ENCODE peak calls at places on chromosome 3, in ten cellular contexts. X is cardiac muscle cell, C is lower leg skin, E is pancreas, W is GM06990, U is choroid plexus epithelial cell, B is colonic mucosa, Y is heart left ventricle, N is epithelial cell of proximal tubule, F is fibroblast of pulmonary artery. P is an unnamed sample.
A peak's percentile ranks its signal among the peaks of the same experiment; 100 is the strongest.

GRCh38 chr3:22980346-22980745 is 222.8 kb upstream of the UBE2E2 start:
- DNase-seq in N (no peak), E (no peak), F (peak; percentile 85), C (no peak), X (peak; percentile 65), U (peak; percentile 82), Y (no peak), W (no peak), B (no peak), P (no peak)

GRCh38 chr3:114624676-114625181 is 330.9 kb downstream of the TIGIT start:
- DNase-seq in E (peak; percentile 80), W (no peak), N (peak; percentile 96), B (peak; percentile 58), F (peak; percentile 98), U (peak; percentile 99), X (no peak), Y (peak; percentile 93), C (peak; percentile 96), P (peak; percentile 96)

GRCh38 chr3:197542741-197543454 is 12.9 kb downstream of the BDH1 start:
- DNase-seq in N (no peak), B (no peak), W (no peak), C (peak; percentile 87), X (no peak), Y (no peak), F (no peak), U (no peak), E (no peak), P (no peak)

GRCh38 chr3:11143476-11143875 is 10.8 kb upstream of the HRH1 start:
- DNase-seq in C (peak; percentile 46), F (peak; percentile 13), Y (no peak), U (no peak), N (no peak), W (no peak), X (no peak), E (no peak), B (no peak), P (no peak)

GRCh38 chr3:150547045-150547753 is 612 bp downstream of the EIF2A start:
- DNase-seq in F (peak; percentile 29), B (no peak), W (no peak), U (peak; percentile 15), X (no peak), N (no peak), E (no peak), C (no peak), Y (no peak), P (no peak)

GRCh38 chr3:64995857-64996564 is 308.2 kb upstream of the ADAMTS9 start:
- DNase-seq in B (no peak), F (peak; percentile 67), Y (no peak), X (peak; percentile 9), W (peak; percentile 9), U (peak; percentile 84), E (no peak), C (no peak), N (no peak), P (no peak)

GRCh38 chr3:195558602-195559001 is 15.5 kb upstream of the PPP1R2 start:
- DNase-seq in Y (no peak), W (no peak), C (no peak), B (peak; percentile 76), N (no peak), U (peak; percentile 86), E (no peak), F (peak; percentile 69), X (peak; percentile 63), P (no peak)

GRCh38 chr3:134526319-134526718 is 40.5 kb downstream of the CEP63 start:
- DNase-seq in Y (no peak), X (no peak), B (no peak), C (no peak), F (no peak), U (peak; percentile 41), N (no peak), E (no peak), W (no peak), P (no peak)

GRCh38 chr3:133855772-133856171 is 39.9 kb downstream of the RAB6B start:
- DNase-seq in U (peak; percentile 13), N (no peak), E (no peak), F (peak; percentile 12), W (no peak), C (peak; percentile 34), X (no peak), Y (peak; percentile 6), B (no peak), P (no peak)

GRCh38 chr3:60756231-60756630 is 495.0 kb downstream of the FHIT start:
- DNase-seq in B (no peak), N (no peak), C (no peak), E (no peak), Y (no peak), X (peak; percentile 17), F (no peak), U (no peak), W (no peak), P (peak; percentile 15)

GRCh38 chr3:38461086-38461390 is 7.3 kb downstream of the ACVR2B start:
- DNase-seq in W (no peak), X (no peak), Y (no peak), F (no peak), B (no peak), U (no peak), E (no peak), N (no peak), C (peak; percentile 72), P (no peak)

GRCh38 chr3:59245300-59245878 is 195.6 kb upstream of the CFAP20DC start:
- DNase-seq in W (no peak), B (no peak), Y (no peak), E (no peak), X (no peak), N (no peak), C (no peak), U (no peak), F (peak; percentile 16), P (no peak)
- H3K4me3 ChIP-seq in W (no peak overlapping the region), B (no peak overlapping the region), Y (no peak overlapping the region), E (no peak overlapping the region), X (no peak overlapping the region), N (no peak overlapping the region), C (no peak overlapping the region), U (no peak overlapping the region), F (no peak overlapping the region), P (no peak overlapping the region)

DNA sequence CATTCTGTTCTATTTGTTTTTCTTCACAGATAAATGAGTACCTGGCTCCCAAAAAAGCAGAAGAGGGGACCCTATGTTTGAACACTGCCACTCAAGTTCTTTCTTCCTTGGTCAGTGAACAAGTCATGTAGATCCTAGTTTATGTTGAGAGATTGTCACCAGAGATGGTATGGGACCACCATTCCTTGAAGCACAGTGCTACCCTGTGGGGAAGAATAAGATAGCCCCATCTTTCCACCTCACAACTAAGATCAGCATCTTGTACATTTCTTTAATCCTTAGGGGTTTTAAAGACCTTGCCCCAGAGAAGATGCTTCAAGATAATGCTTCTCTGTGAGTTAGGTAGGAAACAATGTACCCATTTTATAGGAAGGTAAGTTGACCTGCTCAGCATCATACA is 233.5 kb upstream of the WNT5A start:
- DNase-seq in F (peak; percentile 22), E (no peak), N (no peak), B (no peak), X (no peak), U (peak; percentile 85), C (no peak), Y (no peak), W (no peak), P (peak; percentile 53)
- TF ChIP-seq CTCF in F (peak; percentile 3), E (no peak), N (peak; percentile 43), B (no peak), X (no peak), U (peak; percentile 66), C (no peak), Y (no peak), W (peak; percentile 50), P (peak; percentile 48)

GRCh38 chr3:188052229-188052965 is 101.6 kb upstream of the LPP start:
- DNase-seq in U (peak; percentile 72), E (peak; percentile 46), N (no peak), X (peak; percentile 36), F (peak; percentile 84), Y (peak; percentile 84), C (peak; percentile 86), W (no peak), B (peak; percentile 57), P (no peak)
- H3K4me3 ChIP-seq in U (no peak overlapping the region), E (no peak overlapping the region), N (no peak overlapping the region), X (no peak overlapping the region), F (no peak overlapping the region), Y (peak overlapping the region; percentile 17), C (no peak overlapping the region), W (no peak overlapping the region), B (no peak overlapping the region), P (no peak overlapping the region)

DNA sequence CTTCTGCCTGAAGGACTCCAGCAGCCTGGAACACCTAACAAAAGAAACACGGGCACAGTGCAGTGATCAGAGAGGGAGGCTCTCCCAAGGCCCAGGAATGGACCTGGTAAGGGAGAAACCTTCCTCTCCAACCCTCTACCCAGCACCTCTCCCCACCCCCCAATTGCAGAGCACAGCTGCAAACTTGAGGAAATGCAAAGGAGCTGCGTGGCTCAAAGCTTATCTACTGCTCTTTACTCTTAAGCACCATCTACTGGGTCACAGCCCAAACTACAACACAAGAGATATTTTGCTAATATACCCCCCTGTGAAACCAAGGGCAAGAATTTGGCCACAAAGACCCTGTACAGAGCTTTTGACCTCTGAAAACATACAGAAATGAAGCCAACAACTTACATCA is 328.3 kb downstream of the OXSM start:
- DNase-seq in X (peak; percentile 13), B (no peak), C (no peak), F (no peak), Y (no peak), U (peak; percentile 2), W (no peak), E (no peak), N (no peak), P (no peak)
- TF ChIP-seq CTCF in X (no peak), B (no peak), C (no peak), F (no peak), Y (peak; percentile 34), U (no peak), W (peak; percentile 40), E (no peak), N (peak; percentile 74), P (no peak)

GRCh38 chr3:9099711-9100110 is 136.4 kb upstream of the RAD18 start:
- DNase-seq in W (no peak), C (peak; percentile 59), Y (no peak), X (no peak), F (no peak), N (no peak), U (no peak), B (no peak), E (no peak), P (no peak)
- H3K4me3 ChIP-seq in W (no peak overlapping the region), C (no peak overlapping the region), Y (no peak overlapping the region), X (no peak overlapping the region), F (no peak overlapping the region), N (no peak overlapping the region), U (no peak overlapping the region), B (no peak overlapping the region), E (no peak overlapping the region), P (no peak overlapping the region)

DNA sequence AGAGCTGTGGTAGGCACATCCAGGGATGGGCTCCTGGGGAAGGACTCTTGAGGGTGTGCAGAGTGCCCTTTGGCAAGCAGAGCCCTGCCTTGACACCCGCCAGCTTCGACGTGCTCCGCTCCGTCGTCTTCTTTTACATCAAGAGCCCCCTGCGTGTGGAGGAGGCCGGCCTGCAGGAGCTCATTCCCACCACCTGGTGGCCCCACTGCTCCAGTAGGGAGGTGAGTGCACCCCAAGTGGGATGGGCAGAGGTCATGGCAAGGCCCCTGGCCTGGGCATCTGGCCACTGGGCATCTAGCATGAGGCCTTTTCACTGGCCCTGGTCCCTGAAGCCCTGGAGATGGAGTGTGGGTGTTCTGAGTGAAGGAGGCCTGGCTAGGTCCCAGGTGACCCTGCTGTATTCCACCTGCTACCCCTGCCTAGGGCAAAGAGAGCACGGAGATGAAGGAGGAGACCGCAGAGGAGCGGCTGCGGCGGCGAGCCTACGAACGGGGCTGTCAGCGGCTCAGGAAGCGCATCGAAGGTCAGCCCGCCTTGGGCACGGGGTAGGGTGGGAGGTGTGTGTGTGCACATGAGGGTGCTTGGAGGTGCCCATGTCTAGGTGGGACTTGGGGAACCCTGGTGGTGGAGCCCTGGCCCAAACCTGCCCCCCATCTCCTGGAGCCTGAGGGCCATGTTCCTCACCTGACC is 12.2 kb downstream of the RNF123 start:
- DNase-seq in N (no peak), C (no peak), F (no peak), U (no peak), B (no peak), W (no peak), X (peak; percentile 39), E (no peak), Y (no peak), P (no peak)
- TF ChIP-seq CTCF in N (peak; percentile 65), C (no peak), F (peak; percentile 56), U (peak; percentile 71), B (no peak), W (peak; percentile 44), X (peak; percentile 49), E (no peak), Y (peak; percentile 39), P (peak; percentile 63)

P was measured in astrocyte of the cerebellum.